ENCODE peak calls at places on chromosomes 4 and X, in ten cellular contexts. One of them, this sample, is unnamed.

GRCh38 chr4:133379681-133380438 is 230.8 kb downstream of the PCDH10 start:
- DNase-seq in fibroblast of the aortic adventitia: no peak
- DNase-seq in C1 segment of cervical spinal cord: no peak
- DNase-seq in MG63: no peak
- DNase-seq in stimulated activated CD4-positive, alpha-beta T cell treated with anti-CD3 and anti-CD28 coated beads, Interleukin-2, amount 100 ng/mL, for 24 hours: no peak
- DNase-seq in activated CD4-positive, CD25-positive, alpha-beta regulatory T cell treated with anti-CD3 and anti-CD28 coated beads, Interleukin-2, amount 50 U/mL, for 16 hours: no peak
- DNase-seq in transverse colon: no peak
- DNase-seq in AG10803: no peak
- DNase-seq in activated naive CD4-positive, alpha-beta T cell treated with anti-CD3 and anti-CD28 coated beads, Interleukin-2, amount 50 U/mL, for 16 hours: no peak
- DNase-seq in psoas muscle: no peak
- DNase-seq in this sample: no peak

GRCh38 chr4:47391256-47391655 is 72.2 kb downstream of the COMMD8 start:
- DNase-seq in C1 segment of cervical spinal cord: no peak
- DNase-seq in AG10803: no peak
- DNase-seq in fibroblast of the aortic adventitia: no peak
- DNase-seq in psoas muscle: no peak
- DNase-seq in MG63: no peak
- DNase-seq in activated naive CD4-positive, alpha-beta T cell treated with anti-CD3 and anti-CD28 coated beads, Interleukin-2, amount 50 U/mL, for 16 hours: no peak
- DNase-seq in activated CD4-positive, CD25-positive, alpha-beta regulatory T cell treated with anti-CD3 and anti-CD28 coated beads, Interleukin-2, amount 50 U/mL, for 16 hours: no peak
- DNase-seq in transverse colon: no peak
- DNase-seq in stimulated activated CD4-positive, alpha-beta T cell treated with anti-CD3 and anti-CD28 coated beads, Interleukin-2, amount 100 ng/mL, for 24 hours: no peak
- DNase-seq in this sample: no peak

GRCh38 chr4:88919056-88919455 is 137.9 kb downstream of the FAM13A start:
- DNase-seq in activated CD4-positive, CD25-positive, alpha-beta regulatory T cell treated with anti-CD3 and anti-CD28 coated beads, Interleukin-2, amount 50 U/mL, for 16 hours: no peak
- DNase-seq in AG10803: no peak
- DNase-seq in MG63: no peak
- DNase-seq in C1 segment of cervical spinal cord: no peak
- DNase-seq in psoas muscle: no peak
- DNase-seq in activated naive CD4-positive, alpha-beta T cell treated with anti-CD3 and anti-CD28 coated beads, Interleukin-2, amount 50 U/mL, for 16 hours: no peak
- DNase-seq in fibroblast of the aortic adventitia: no peak
- DNase-seq in transverse colon: no peak
- DNase-seq in stimulated activated CD4-positive, alpha-beta T cell treated with anti-CD3 and anti-CD28 coated beads, Interleukin-2, amount 100 ng/mL, for 24 hours: no peak
- DNase-seq in this sample: no peak

GRCh38 chrX:38970845-38971244 is 169.6 kb downstream of the MID1IP1 start:
- DNase-seq in activated CD4-positive, CD25-positive, alpha-beta regulatory T cell treated with anti-CD3 and anti-CD28 coated beads, Interleukin-2, amount 50 U/mL, for 16 hours: no peak
- DNase-seq in transverse colon: no peak
- DNase-seq in C1 segment of cervical spinal cord: no peak
- DNase-seq in psoas muscle: no peak
- DNase-seq in activated naive CD4-positive, alpha-beta T cell treated with anti-CD3 and anti-CD28 coated beads, Interleukin-2, amount 50 U/mL, for 16 hours: peak; percentile 12
- DNase-seq in stimulated activated CD4-positive, alpha-beta T cell treated with anti-CD3 and anti-CD28 coated beads, Interleukin-2, amount 100 ng/mL, for 24 hours: no peak
- DNase-seq in MG63: no peak
- DNase-seq in fibroblast of the aortic adventitia: no peak
- DNase-seq in AG10803: no peak
- DNase-seq in this sample: peak; percentile 7

GRCh38 chr4:152972821-152973613 is 36.9 kb downstream of the FHDC1 start:
- DNase-seq in MG63: peak; percentile 65
- DNase-seq in transverse colon: no peak
- DNase-seq in activated naive CD4-positive, alpha-beta T cell treated with anti-CD3 and anti-CD28 coated beads, Interleukin-2, amount 50 U/mL, for 16 hours: no peak
- DNase-seq in C1 segment of cervical spinal cord: no peak
- DNase-seq in stimulated activated CD4-positive, alpha-beta T cell treated with anti-CD3 and anti-CD28 coated beads, Interleukin-2, amount 100 ng/mL, for 24 hours: no peak
- DNase-seq in fibroblast of the aortic adventitia: peak; percentile 95
- DNase-seq in AG10803: peak; percentile 91
- DNase-seq in activated CD4-positive, CD25-positive, alpha-beta regulatory T cell treated with anti-CD3 and anti-CD28 coated beads, Interleukin-2, amount 50 U/mL, for 16 hours: no peak
- DNase-seq in psoas muscle: peak; percentile 58
- DNase-seq in this sample: no peak

GRCh38 chrX:117274943-117275342 is 812.2 kb upstream of the CT83 start:
- DNase-seq in fibroblast of the aortic adventitia: no peak
- DNase-seq in C1 segment of cervical spinal cord: no peak
- DNase-seq in psoas muscle: no peak
- DNase-seq in AG10803: no peak
- DNase-seq in stimulated activated CD4-positive, alpha-beta T cell treated with anti-CD3 and anti-CD28 coated beads, Interleukin-2, amount 100 ng/mL, for 24 hours: no peak
- DNase-seq in activated CD4-positive, CD25-positive, alpha-beta regulatory T cell treated with anti-CD3 and anti-CD28 coated beads, Interleukin-2, amount 50 U/mL, for 16 hours: no peak
- DNase-seq in transverse colon: no peak
- DNase-seq in activated naive CD4-positive, alpha-beta T cell treated with anti-CD3 and anti-CD28 coated beads, Interleukin-2, amount 50 U/mL, for 16 hours: no peak
- DNase-seq in MG63: no peak
- DNase-seq in this sample: no peak

GRCh38 chr4:175951794-175952193 is 113.8 kb upstream of the WDR17 start:
- DNase-seq in activated CD4-positive, CD25-positive, alpha-beta regulatory T cell treated with anti-CD3 and anti-CD28 coated beads, Interleukin-2, amount 50 U/mL, for 16 hours: no peak
- DNase-seq in MG63: peak; percentile 79
- DNase-seq in psoas muscle: no peak
- DNase-seq in fibroblast of the aortic adventitia: peak; percentile 6
- DNase-seq in activated naive CD4-positive, alpha-beta T cell treated with anti-CD3 and anti-CD28 coated beads, Interleukin-2, amount 50 U/mL, for 16 hours: no peak
- DNase-seq in AG10803: no peak
- DNase-seq in stimulated activated CD4-positive, alpha-beta T cell treated with anti-CD3 and anti-CD28 coated beads, Interleukin-2, amount 100 ng/mL, for 24 hours: no peak
- DNase-seq in transverse colon: no peak
- DNase-seq in C1 segment of cervical spinal cord: no peak
- DNase-seq in this sample: no peak

GRCh38 chr4:29277381-29277780 is 1442.8 kb upstream of the PCDH7 start:
- DNase-seq in C1 segment of cervical spinal cord: no peak
- DNase-seq in fibroblast of the aortic adventitia: peak; percentile 3
- DNase-seq in transverse colon: no peak
- DNase-seq in activated naive CD4-positive, alpha-beta T cell treated with anti-CD3 and anti-CD28 coated beads, Interleukin-2, amount 50 U/mL, for 16 hours: no peak
- DNase-seq in AG10803: no peak
- DNase-seq in MG63: no peak
- DNase-seq in stimulated activated CD4-positive, alpha-beta T cell treated with anti-CD3 and anti-CD28 coated beads, Interleukin-2, amount 100 ng/mL, for 24 hours: no peak
- DNase-seq in psoas muscle: no peak
- DNase-seq in activated CD4-positive, CD25-positive, alpha-beta regulatory T cell treated with anti-CD3 and anti-CD28 coated beads, Interleukin-2, amount 50 U/mL, for 16 hours: no peak
- DNase-seq in this sample: no peak

GRCh38 chrX:120824021-120824420 is 51.6 kb downstream of the CT47B1 start:
- DNase-seq in C1 segment of cervical spinal cord: no peak
- DNase-seq in psoas muscle: no peak
- DNase-seq in activated CD4-positive, CD25-positive, alpha-beta regulatory T cell treated with anti-CD3 and anti-CD28 coated beads, Interleukin-2, amount 50 U/mL, for 16 hours: no peak
- DNase-seq in fibroblast of the aortic adventitia: no peak
- DNase-seq in MG63: no peak
- DNase-seq in AG10803: no peak
- DNase-seq in activated naive CD4-positive, alpha-beta T cell treated with anti-CD3 and anti-CD28 coated beads, Interleukin-2, amount 50 U/mL, for 16 hours: no peak
- DNase-seq in transverse colon: no peak
- DNase-seq in stimulated activated CD4-positive, alpha-beta T cell treated with anti-CD3 and anti-CD28 coated beads, Interleukin-2, amount 100 ng/mL, for 24 hours: no peak
- DNase-seq in this sample: no peak

GRCh38 chrX:9503261-9503660 is 38.4 kb downstream of the TBL1X start:
- DNase-seq in AG10803: no peak
- DNase-seq in fibroblast of the aortic adventitia: no peak
- DNase-seq in psoas muscle: no peak
- DNase-seq in transverse colon: no peak
- DNase-seq in MG63: no peak
- DNase-seq in activated naive CD4-positive, alpha-beta T cell treated with anti-CD3 and anti-CD28 coated beads, Interleukin-2, amount 50 U/mL, for 16 hours: no peak
- DNase-seq in stimulated activated CD4-positive, alpha-beta T cell treated with anti-CD3 and anti-CD28 coated beads, Interleukin-2, amount 100 ng/mL, for 24 hours: no peak
- DNase-seq in activated CD4-positive, CD25-positive, alpha-beta regulatory T cell treated with anti-CD3 and anti-CD28 coated beads, Interleukin-2, amount 50 U/mL, for 16 hours: no peak
- DNase-seq in C1 segment of cervical spinal cord: no peak
- DNase-seq in this sample: no peak

GRCh38 chrX:52988985-52989917 is 30.9 kb upstream of the FAM156A start:
- DNase-seq in activated naive CD4-positive, alpha-beta T cell treated with anti-CD3 and anti-CD28 coated beads, Interleukin-2, amount 50 U/mL, for 16 hours: no peak
- DNase-seq in C1 segment of cervical spinal cord: no peak
- DNase-seq in psoas muscle: no peak
- DNase-seq in AG10803: no peak
- DNase-seq in fibroblast of the aortic adventitia: no peak
- DNase-seq in activated CD4-positive, CD25-positive, alpha-beta regulatory T cell treated with anti-CD3 and anti-CD28 coated beads, Interleukin-2, amount 50 U/mL, for 16 hours: no peak
- DNase-seq in stimulated activated CD4-positive, alpha-beta T cell treated with anti-CD3 and anti-CD28 coated beads, Interleukin-2, amount 100 ng/mL, for 24 hours: no peak
- DNase-seq in MG63: no peak
- DNase-seq in transverse colon: no peak
- DNase-seq in this sample: no peak

GRCh38 chr4:138510053-138510452 is 267.9 kb upstream of the SLC7A11 start:
- DNase-seq in activated naive CD4-positive, alpha-beta T cell treated with anti-CD3 and anti-CD28 coated beads, Interleukin-2, amount 50 U/mL, for 16 hours: no peak
- DNase-seq in activated CD4-positive, CD25-positive, alpha-beta regulatory T cell treated with anti-CD3 and anti-CD28 coated beads, Interleukin-2, amount 50 U/mL, for 16 hours: no peak
- DNase-seq in transverse colon: no peak
- DNase-seq in fibroblast of the aortic adventitia: peak; percentile 47
- DNase-seq in AG10803: peak; percentile 16
- DNase-seq in stimulated activated CD4-positive, alpha-beta T cell treated with anti-CD3 and anti-CD28 coated beads, Interleukin-2, amount 100 ng/mL, for 24 hours: no peak
- DNase-seq in MG63: no peak
- DNase-seq in C1 segment of cervical spinal cord: no peak
- DNase-seq in psoas muscle: no peak
- DNase-seq in this sample: no peak

GRCh38 chr4:61638600-61638999 is 438.5 kb downstream of the ADGRL3 start:
- DNase-seq in stimulated activated CD4-positive, alpha-beta T cell treated with anti-CD3 and anti-CD28 coated beads, Interleukin-2, amount 100 ng/mL, for 24 hours: no peak
- DNase-seq in psoas muscle: no peak
- DNase-seq in activated CD4-positive, CD25-positive, alpha-beta regulatory T cell treated with anti-CD3 and anti-CD28 coated beads, Interleukin-2, amount 50 U/mL, for 16 hours: no peak
- DNase-seq in AG10803: no peak
- DNase-seq in fibroblast of the aortic adventitia: no peak
- DNase-seq in MG63: no peak
- DNase-seq in transverse colon: no peak
- DNase-seq in C1 segment of cervical spinal cord: no peak
- DNase-seq in activated naive CD4-positive, alpha-beta T cell treated with anti-CD3 and anti-CD28 coated beads, Interleukin-2, amount 50 U/mL, for 16 hours: no peak
- DNase-seq in this sample: no peak

GRCh38 chr4:187235456-187236170 is 512.0 kb upstream of the FAT1 start:
- DNase-seq in AG10803: peak; percentile 28
- DNase-seq in MG63: no peak
- DNase-seq in C1 segment of cervical spinal cord: peak; percentile 62
- DNase-seq in psoas muscle: no peak
- DNase-seq in stimulated activated CD4-positive, alpha-beta T cell treated with anti-CD3 and anti-CD28 coated beads, Interleukin-2, amount 100 ng/mL, for 24 hours: no peak
- DNase-seq in transverse colon: no peak
- DNase-seq in activated CD4-positive, CD25-positive, alpha-beta regulatory T cell treated with anti-CD3 and anti-CD28 coated beads, Interleukin-2, amount 50 U/mL, for 16 hours: no peak
- DNase-seq in activated naive CD4-positive, alpha-beta T cell treated with anti-CD3 and anti-CD28 coated beads, Interleukin-2, amount 50 U/mL, for 16 hours: no peak
- DNase-seq in fibroblast of the aortic adventitia: no peak
- DNase-seq in this sample: no peak

GRCh38 chr4:41670530-41670929 is 78.0 kb downstream of the PHOX2B start:
- DNase-seq in fibroblast of the aortic adventitia: no peak
- DNase-seq in activated CD4-positive, CD25-positive, alpha-beta regulatory T cell treated with anti-CD3 and anti-CD28 coated beads, Interleukin-2, amount 50 U/mL, for 16 hours: no peak
- DNase-seq in AG10803: no peak
- DNase-seq in C1 segment of cervical spinal cord: peak; percentile 18
- DNase-seq in MG63: no peak
- DNase-seq in activated naive CD4-positive, alpha-beta T cell treated with anti-CD3 and anti-CD28 coated beads, Interleukin-2, amount 50 U/mL, for 16 hours: no peak
- DNase-seq in psoas muscle: no peak
- DNase-seq in stimulated activated CD4-positive, alpha-beta T cell treated with anti-CD3 and anti-CD28 coated beads, Interleukin-2, amount 100 ng/mL, for 24 hours: no peak
- DNase-seq in transverse colon: no peak
- DNase-seq in this sample: no peak

GRCh38 chr4:156346959-156347385 is 393.3 kb upstream of the CTSO start:
- DNase-seq in C1 segment of cervical spinal cord: no peak
- DNase-seq in activated CD4-positive, CD25-positive, alpha-beta regulatory T cell treated with anti-CD3 and anti-CD28 coated beads, Interleukin-2, amount 50 U/mL, for 16 hours: no peak
- DNase-seq in psoas muscle: no peak
- DNase-seq in fibroblast of the aortic adventitia: no peak
- DNase-seq in transverse colon: no peak
- DNase-seq in activated naive CD4-positive, alpha-beta T cell treated with anti-CD3 and anti-CD28 coated beads, Interleukin-2, amount 50 U/mL, for 16 hours: no peak
- DNase-seq in AG10803: no peak
- DNase-seq in MG63: no peak
- DNase-seq in stimulated activated CD4-positive, alpha-beta T cell treated with anti-CD3 and anti-CD28 coated beads, Interleukin-2, amount 100 ng/mL, for 24 hours: no peak
- DNase-seq in this sample: no peak

GRCh38 chrX:39652336-39652735 is 445.4 kb downstream of the BCOR start:
- DNase-seq in fibroblast of the aortic adventitia: peak; percentile 50
- DNase-seq in stimulated activated CD4-positive, alpha-beta T cell treated with anti-CD3 and anti-CD28 coated beads, Interleukin-2, amount 100 ng/mL, for 24 hours: peak; percentile 23
- DNase-seq in AG10803: no peak
- DNase-seq in psoas muscle: no peak
- DNase-seq in C1 segment of cervical spinal cord: no peak
- DNase-seq in activated naive CD4-positive, alpha-beta T cell treated with anti-CD3 and anti-CD28 coated beads, Interleukin-2, amount 50 U/mL, for 16 hours: peak; percentile 21
- DNase-seq in transverse colon: no peak
- DNase-seq in MG63: no peak
- DNase-seq in activated CD4-positive, CD25-positive, alpha-beta regulatory T cell treated with anti-CD3 and anti-CD28 coated beads, Interleukin-2, amount 50 U/mL, for 16 hours: no peak
- DNase-seq in this sample: peak; percentile 28

GRCh38 chrX:65407157-65407626 is 127.4 kb downstream of the LAS1L start:
- DNase-seq in activated naive CD4-positive, alpha-beta T cell treated with anti-CD3 and anti-CD28 coated beads, Interleukin-2, amount 50 U/mL, for 16 hours: peak; percentile 13
- DNase-seq in fibroblast of the aortic adventitia: no peak
- DNase-seq in psoas muscle: no peak
- DNase-seq in stimulated activated CD4-positive, alpha-beta T cell treated with anti-CD3 and anti-CD28 coated beads, Interleukin-2, amount 100 ng/mL, for 24 hours: peak; percentile 16
- DNase-seq in MG63: no peak
- DNase-seq in AG10803: no peak
- DNase-seq in transverse colon: no peak
- DNase-seq in C1 segment of cervical spinal cord: no peak
- DNase-seq in activated CD4-positive, CD25-positive, alpha-beta regulatory T cell treated with anti-CD3 and anti-CD28 coated beads, Interleukin-2, amount 50 U/mL, for 16 hours: no peak
- DNase-seq in this sample: peak; percentile 13

GRCh38 chr4:89140168-89140759 is 28.9 kb downstream of the TIGD2 start:
- DNase-seq in AG10803: no peak
- DNase-seq in psoas muscle: no peak
- DNase-seq in activated CD4-positive, CD25-positive, alpha-beta regulatory T cell treated with anti-CD3 and anti-CD28 coated beads, Interleukin-2, amount 50 U/mL, for 16 hours: no peak
- DNase-seq in C1 segment of cervical spinal cord: no peak
- DNase-seq in stimulated activated CD4-positive, alpha-beta T cell treated with anti-CD3 and anti-CD28 coated beads, Interleukin-2, amount 100 ng/mL, for 24 hours: no peak
- DNase-seq in activated naive CD4-positive, alpha-beta T cell treated with anti-CD3 and anti-CD28 coated beads, Interleukin-2, amount 50 U/mL, for 16 hours: no peak
- DNase-seq in fibroblast of the aortic adventitia: no peak
- DNase-seq in MG63: no peak
- DNase-seq in transverse colon: no peak
- DNase-seq in this sample: no peak

GRCh38 chr4:69518543-69519198 is 23.0 kb upstream of the UGT2B4 start:
- DNase-seq in AG10803: no peak
- DNase-seq in psoas muscle: no peak
- DNase-seq in stimulated activated CD4-positive, alpha-beta T cell treated with anti-CD3 and anti-CD28 coated beads, Interleukin-2, amount 100 ng/mL, for 24 hours: no peak
- DNase-seq in transverse colon: no peak
- DNase-seq in fibroblast of the aortic adventitia: peak; percentile 17
- DNase-seq in activated naive CD4-positive, alpha-beta T cell treated with anti-CD3 and anti-CD28 coated beads, Interleukin-2, amount 50 U/mL, for 16 hours: no peak
- DNase-seq in C1 segment of cervical spinal cord: no peak
- DNase-seq in activated CD4-positive, CD25-positive, alpha-beta regulatory T cell treated with anti-CD3 and anti-CD28 coated beads, Interleukin-2, amount 50 U/mL, for 16 hours: no peak
- DNase-seq in MG63: no peak
- DNase-seq in this sample: no peak

GRCh38 chr4:165580379-165580905 is 201.6 kb downstream of the CPE start:
- DNase-seq in transverse colon: no peak
- DNase-seq in activated naive CD4-positive, alpha-beta T cell treated with anti-CD3 and anti-CD28 coated beads, Interleukin-2, amount 50 U/mL, for 16 hours: no peak
- DNase-seq in stimulated activated CD4-positive, alpha-beta T cell treated with anti-CD3 and anti-CD28 coated beads, Interleukin-2, amount 100 ng/mL, for 24 hours: no peak
- DNase-seq in psoas muscle: no peak
- DNase-seq in C1 segment of cervical spinal cord: no peak
- DNase-seq in activated CD4-positive, CD25-positive, alpha-beta regulatory T cell treated with anti-CD3 and anti-CD28 coated beads, Interleukin-2, amount 50 U/mL, for 16 hours: no peak
- DNase-seq in AG10803: peak; percentile 50
- DNase-seq in MG63: peak; percentile 83
- DNase-seq in fibroblast of the aortic adventitia: peak; percentile 88
- DNase-seq in this sample: no peak

GRCh38 chr4:72031868-72032619 is at the start of gene NPFFR2:
- DNase-seq in stimulated activated CD4-positive, alpha-beta T cell treated with anti-CD3 and anti-CD28 coated beads, Interleukin-2, amount 100 ng/mL, for 24 hours: no peak
- DNase-seq in fibroblast of the aortic adventitia: peak; percentile 2
- DNase-seq in transverse colon: no peak
- DNase-seq in AG10803: peak; percentile 28
- DNase-seq in activated CD4-positive, CD25-positive, alpha-beta regulatory T cell treated with anti-CD3 and anti-CD28 coated beads, Interleukin-2, amount 50 U/mL, for 16 hours: no peak
- DNase-seq in activated naive CD4-positive, alpha-beta T cell treated with anti-CD3 and anti-CD28 coated beads, Interleukin-2, amount 50 U/mL, for 16 hours: no peak
- DNase-seq in psoas muscle: peak; percentile 50
- DNase-seq in MG63: peak; percentile 52
- DNase-seq in C1 segment of cervical spinal cord: no peak
- DNase-seq in this sample: no peak

GRCh38 chr4:78990938-78991810 is 51.9 kb upstream of the PAQR3 start:
- DNase-seq in activated naive CD4-positive, alpha-beta T cell treated with anti-CD3 and anti-CD28 coated beads, Interleukin-2, amount 50 U/mL, for 16 hours: no peak
- DNase-seq in C1 segment of cervical spinal cord: no peak
- DNase-seq in MG63: no peak
- DNase-seq in stimulated activated CD4-positive, alpha-beta T cell treated with anti-CD3 and anti-CD28 coated beads, Interleukin-2, amount 100 ng/mL, for 24 hours: no peak
- DNase-seq in AG10803: no peak
- DNase-seq in activated CD4-positive, CD25-positive, alpha-beta regulatory T cell treated with anti-CD3 and anti-CD28 coated beads, Interleukin-2, amount 50 U/mL, for 16 hours: no peak
- DNase-seq in psoas muscle: no peak
- DNase-seq in transverse colon: no peak
- DNase-seq in fibroblast of the aortic adventitia: no peak
- DNase-seq in this sample: no peak

GRCh38 chrX:106903291-106903820 is at the start of gene RIPPLY1:
- DNase-seq in psoas muscle: no peak
- DNase-seq in fibroblast of the aortic adventitia: no peak
- DNase-seq in activated naive CD4-positive, alpha-beta T cell treated with anti-CD3 and anti-CD28 coated beads, Interleukin-2, amount 50 U/mL, for 16 hours: no peak
- DNase-seq in activated CD4-positive, CD25-positive, alpha-beta regulatory T cell treated with anti-CD3 and anti-CD28 coated beads, Interleukin-2, amount 50 U/mL, for 16 hours: no peak
- DNase-seq in transverse colon: no peak
- DNase-seq in MG63: no peak
- DNase-seq in stimulated activated CD4-positive, alpha-beta T cell treated with anti-CD3 and anti-CD28 coated beads, Interleukin-2, amount 100 ng/mL, for 24 hours: no peak
- DNase-seq in C1 segment of cervical spinal cord: no peak
- DNase-seq in AG10803: no peak
- DNase-seq in this sample: no peak

GRCh38 chrX:42751573-42751972 is 26.4 kb downstream of the PPP1R2C start:
- DNase-seq in fibroblast of the aortic adventitia: peak; percentile 24
- DNase-seq in AG10803: peak; percentile 51
- DNase-seq in C1 segment of cervical spinal cord: no peak
- DNase-seq in stimulated activated CD4-positive, alpha-beta T cell treated with anti-CD3 and anti-CD28 coated beads, Interleukin-2, amount 100 ng/mL, for 24 hours: no peak
- DNase-seq in psoas muscle: no peak
- DNase-seq in activated CD4-positive, CD25-positive, alpha-beta regulatory T cell treated with anti-CD3 and anti-CD28 coated beads, Interleukin-2, amount 50 U/mL, for 16 hours: no peak
- DNase-seq in transverse colon: no peak
- DNase-seq in activated naive CD4-positive, alpha-beta T cell treated with anti-CD3 and anti-CD28 coated beads, Interleukin-2, amount 50 U/mL, for 16 hours: no peak
- DNase-seq in MG63: no peak
- DNase-seq in this sample: no peak

GRCh38 chrX:23372220-23372902 is 37.7 kb downstream of the PTCHD1 start:
- DNase-seq in activated CD4-positive, CD25-positive, alpha-beta regulatory T cell treated with anti-CD3 and anti-CD28 coated beads, Interleukin-2, amount 50 U/mL, for 16 hours: no peak
- DNase-seq in stimulated activated CD4-positive, alpha-beta T cell treated with anti-CD3 and anti-CD28 coated beads, Interleukin-2, amount 100 ng/mL, for 24 hours: no peak
- DNase-seq in C1 segment of cervical spinal cord: no peak
- DNase-seq in psoas muscle: no peak
- DNase-seq in MG63: no peak
- DNase-seq in activated naive CD4-positive, alpha-beta T cell treated with anti-CD3 and anti-CD28 coated beads, Interleukin-2, amount 50 U/mL, for 16 hours: no peak
- DNase-seq in transverse colon: no peak
- DNase-seq in AG10803: no peak
- DNase-seq in fibroblast of the aortic adventitia: peak; percentile 3
- DNase-seq in this sample: no peak

GRCh38 chrX:115233497-115234219 is at the start of gene LRCH2:
- DNase-seq in AG10803: peak; percentile 21
- DNase-seq in fibroblast of the aortic adventitia: peak; percentile 47
- DNase-seq in MG63: peak; percentile 26
- DNase-seq in psoas muscle: peak; percentile 52
- DNase-seq in stimulated activated CD4-positive, alpha-beta T cell treated with anti-CD3 and anti-CD28 coated beads, Interleukin-2, amount 100 ng/mL, for 24 hours: no peak
- DNase-seq in transverse colon: no peak
- DNase-seq in C1 segment of cervical spinal cord: peak; percentile 18
- DNase-seq in activated CD4-positive, CD25-positive, alpha-beta regulatory T cell treated with anti-CD3 and anti-CD28 coated beads, Interleukin-2, amount 50 U/mL, for 16 hours: no peak
- DNase-seq in activated naive CD4-positive, alpha-beta T cell treated with anti-CD3 and anti-CD28 coated beads, Interleukin-2, amount 50 U/mL, for 16 hours: no peak
- DNase-seq in this sample: no peak

GRCh38 chr4:173486714-173487392 is 43.2 kb downstream of the HAND2 start:
- DNase-seq in fibroblast of the aortic adventitia: peak; percentile 50
- DNase-seq in activated CD4-positive, CD25-positive, alpha-beta regulatory T cell treated with anti-CD3 and anti-CD28 coated beads, Interleukin-2, amount 50 U/mL, for 16 hours: no peak
- DNase-seq in activated naive CD4-positive, alpha-beta T cell treated with anti-CD3 and anti-CD28 coated beads, Interleukin-2, amount 50 U/mL, for 16 hours: no peak
- DNase-seq in MG63: no peak
- DNase-seq in transverse colon: no peak
- DNase-seq in AG10803: no peak
- DNase-seq in stimulated activated CD4-positive, alpha-beta T cell treated with anti-CD3 and anti-CD28 coated beads, Interleukin-2, amount 100 ng/mL, for 24 hours: no peak
- DNase-seq in psoas muscle: no peak
- DNase-seq in C1 segment of cervical spinal cord: no peak
- DNase-seq in this sample: no peak